ENCODE peak calls at places on chromosomes 7 and 10, in six cellular contexts. D is GM12891, C is K562, Q is H1, S is GM12878, A is HepG2. K is an unnamed sample.

GRCh38 chr7:8068892-8069686 is 100.5 kb downstream of the GLCCI1 start:
- DNase-seq in D (no peak), C (no peak), Q (peak), S (no peak), A (no peak), K (no peak)

GRCh38 chr10:73647211-73647874 is 6.1 kb upstream of the MYOZ1 start:
- DNase-seq in D (no peak), C (no peak), Q (peak), S (no peak), A (no peak), K (no peak)

GRCh38 chr7:20744913-20745587 is 41.6 kb downstream of the SP8 start:
- DNase-seq in D (no peak), C (peak), Q (no peak), S (no peak), A (no peak), K (no peak)

GRCh38 chr10:84213076-84213475 is 12.3 kb downstream of the LRIT2 start:
- DNase-seq in D (no peak), C (no peak), Q (no peak), S (no peak), A (no peak), K (no peak)

GRCh38 chr10:72260588-72261322 is 13.0 kb upstream of the DDIT4 start:
- DNase-seq in D (peak), C (peak), Q (peak), S (peak), A (peak), K (peak)

GRCh38 chr7:158442260-158442659 is 145.4 kb downstream of the PTPRN2 start:
- DNase-seq in D (no peak), C (peak), Q (no peak), S (no peak), A (peak), K (no peak)

GRCh38 chr7:137592232-137592896 is 248.8 kb upstream of the PTN start:
- DNase-seq in D (peak), C (peak), Q (peak), S (no peak), A (peak), K (no peak)

GRCh38 chr10:123139521-123140163 is 3.9 kb downstream of the HMX3 start:
- DNase-seq in D (no peak), C (peak), Q (peak), S (no peak), A (peak), K (no peak)

GRCh38 chr7:158829021-158829341 is 328 bp downstream of the ESYT2 start:
- DNase-seq in D (peak), C (no peak), Q (no peak), S (no peak), A (peak), K (peak)

GRCh38 chr10:43958964-43959363 is 310.3 kb upstream of the ZNF32 start:
- DNase-seq in D (no peak), C (no peak), Q (no peak), S (no peak), A (no peak), K (no peak)

GRCh38 chr10:132848306-132848705 is 62.4 kb upstream of the NKX6-2 start:
- DNase-seq in D (no peak), C (no peak), Q (no peak), S (no peak), A (no peak), K (no peak)

GRCh38 chr10:17210361-17210760 is 8.9 kb upstream of the TRDMT1 start:
- DNase-seq in D (no peak), C (no peak), Q (no peak), S (no peak), A (no peak), K (no peak)

GRCh38 chr7:29192284-29192683 is 2.3 kb upstream of the CHN2 start:
- DNase-seq in D (no peak), C (no peak), Q (no peak), S (no peak), A (no peak), K (no peak)

GRCh38 chr7:134730359-134730758 is 49.1 kb upstream of the CALD1 start:
- DNase-seq in D (no peak), C (no peak), Q (no peak), S (no peak), A (no peak), K (no peak)

GRCh38 chr10:91536101-91536500 is 96.8 kb downstream of the PPP1R3C start:
- DNase-seq in D (no peak), C (no peak), Q (no peak), S (no peak), A (no peak), K (no peak)

GRCh38 chr10:72688208-72688651 is 3.7 kb upstream of the MCU start:
- DNase-seq in D (no peak), C (peak), Q (no peak), S (no peak), A (peak), K (no peak)

GRCh38 chr10:80504897-80505465 is 32.7 kb upstream of the SH2D4B start:
- DNase-seq in D (no peak), C (no peak), Q (no peak), S (no peak), A (no peak), K (no peak)

GRCh38 chr10:93072225-93072712 is 1.4 kb upstream of the CYP26A1 start:
- DNase-seq in D (no peak), C (no peak), Q (no peak), S (no peak), A (no peak), K (no peak)

GRCh38 chr7:148304456-148304855 is 286.1 kb upstream of the C7orf33 start:
- DNase-seq in D (no peak), C (no peak), Q (peak), S (peak), A (no peak), K (no peak)

GRCh38 chr7:129298268-129298893 is 73.6 kb downstream of the AHCYL2 start:
- DNase-seq in D (peak), C (peak), Q (no peak), S (no peak), A (peak), K (peak)

GRCh38 chr10:129744134-129744895 is 219.8 kb downstream of the EBF3 start:
- DNase-seq in D (no peak), C (no peak), Q (peak), S (no peak), A (no peak), K (no peak)

GRCh38 chr10:55897436-55897835 is 463.6 kb downstream of the ZWINT start:
- DNase-seq in D (no peak), C (no peak), Q (no peak), S (no peak), A (no peak), K (no peak)

GRCh38 chr7:154569916-154570315 is 433.0 kb downstream of the PAXIP1 start:
- DNase-seq in D (no peak), C (no peak), Q (no peak), S (no peak), A (no peak), K (no peak)

GRCh38 chr10:3099291-3100092 is 32.1 kb downstream of the PFKP start:
- DNase-seq in D (no peak), C (no peak), Q (no peak), S (no peak), A (peak), K (no peak)

GRCh38 chr10:103501186-103501585 is 7.7 kb downstream of the NEURL1 start:
- DNase-seq in D (no peak), C (no peak), Q (no peak), S (no peak), A (no peak), K (no peak)

GRCh38 chr7:5207131-5207530 is 17.1 kb downstream of the WIPI2 start:
- DNase-seq in D (no peak), C (no peak), Q (no peak), S (no peak), A (no peak), K (no peak)

GRCh38 chr10:12212454-12212853 is 16.5 kb downstream of the CDC123 start:
- DNase-seq in D (no peak), C (no peak), Q (no peak), S (no peak), A (no peak), K (no peak)

GRCh38 chr10:123149568-123150228 is 1.8 kb downstream of the HMX2 start:
- DNase-seq in D (no peak), C (no peak), Q (peak), S (no peak), A (no peak), K (no peak)

GRCh38 chr7:33722383-33723096 is 182.8 kb upstream of the BMPER start:
- DNase-seq in D (no peak), C (no peak), Q (no peak), S (no peak), A (peak), K (no peak)

DNA sequence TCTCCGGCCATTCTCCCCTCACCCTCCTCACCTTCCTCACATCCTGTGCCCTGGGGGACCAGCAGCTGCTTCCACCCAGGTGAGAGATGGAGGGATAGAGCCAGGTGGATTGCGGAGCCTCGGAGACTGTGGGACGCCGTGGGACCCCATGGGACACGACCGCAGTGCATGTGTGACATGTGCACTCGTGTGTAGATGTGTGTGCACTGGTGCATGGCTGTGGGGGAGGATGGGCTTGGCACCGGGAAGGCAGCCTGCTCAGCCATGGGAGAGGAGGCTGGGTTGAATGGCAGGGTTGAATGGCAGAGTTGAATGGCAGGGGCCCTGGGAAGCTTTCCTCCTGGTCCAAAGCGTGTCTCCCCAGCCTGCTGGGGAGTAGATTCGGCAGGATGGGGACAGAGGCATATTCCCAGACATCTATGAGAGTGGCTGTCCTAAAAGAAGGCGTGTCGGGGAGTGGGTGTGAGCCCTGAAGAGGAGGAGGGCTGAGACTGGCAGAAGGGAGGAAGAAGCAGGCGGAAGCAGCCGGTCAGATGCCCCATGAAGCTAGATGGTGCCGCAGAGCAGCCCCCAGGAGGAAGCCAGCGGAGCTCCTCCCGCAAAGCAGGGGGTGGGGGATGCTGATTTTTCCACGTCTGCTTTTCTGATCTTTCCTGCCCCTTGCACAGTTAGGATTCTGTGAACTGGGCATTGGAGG is 815 bp downstream of the GIMAP8 start:
- DNase-seq in D (peak), C (no peak), Q (no peak), S (peak), A (no peak), K (no peak)
- TF ChIP-seq TAF1 in D (no peak), C (no peak), Q (no peak), S (peak), A (no peak), K (no peak)

GRCh38 chr7:139133335-139134139 is 24.0 kb upstream of the ZC3HAV1 start:
- DNase-seq in D (peak), C (peak), Q (peak), S (peak), A (peak), K (peak)
- TF ChIP-seq POLR2A in D (no peak), C (peak), Q (no peak), S (peak), A (peak), K (peak)

GRCh38 chr7:41047789-41048191 is 655.1 kb downstream of the INHBA start:
- DNase-seq in D (no peak), C (no peak), Q (peak), S (no peak), A (no peak), K (no peak)
- TF ChIP-seq TAF1 in D (no peak), C (no peak), Q (no peak), S (no peak), A (no peak), K (no peak)

DNA sequence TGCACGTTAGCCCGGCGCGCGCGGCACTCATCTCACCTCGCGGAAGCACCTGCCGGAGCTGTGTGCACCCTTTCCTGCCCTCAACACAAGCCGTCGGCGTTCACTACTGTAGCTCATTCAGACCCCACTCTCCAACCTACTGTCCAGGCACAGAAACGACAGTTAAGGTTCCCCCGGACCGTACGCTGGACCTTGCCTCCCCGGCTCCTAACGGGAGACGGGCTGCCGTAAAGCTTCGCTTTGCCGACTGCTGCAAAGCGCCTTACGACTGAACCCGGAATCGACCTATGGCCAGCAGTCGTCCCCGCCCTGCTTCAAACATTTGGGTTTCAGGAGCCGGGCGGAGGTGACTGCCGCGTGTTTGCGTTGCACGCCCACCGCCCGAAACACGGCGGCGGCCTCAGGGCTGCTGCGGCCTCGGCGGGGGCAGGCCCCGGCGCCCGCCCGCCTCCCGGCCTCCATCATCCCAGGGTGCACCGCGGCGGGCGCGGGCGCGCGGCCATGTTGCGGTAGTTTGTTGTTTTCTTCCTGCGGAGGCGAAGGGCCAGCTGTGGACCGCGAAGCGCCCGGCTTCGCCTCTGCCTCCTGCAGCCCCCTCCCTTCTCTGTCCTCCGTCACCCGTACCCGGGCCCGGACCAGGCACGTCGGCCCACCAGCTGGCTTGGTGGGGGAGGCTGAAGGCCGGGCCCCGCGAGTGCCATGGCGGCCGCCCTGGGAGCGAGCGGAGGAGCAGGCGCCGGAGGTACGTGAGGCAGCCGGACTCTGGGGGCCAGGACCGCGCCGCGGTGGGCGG is at the start of gene RBM33:
- DNase-seq in D (peak), C (peak), Q (peak), S (peak), A (peak), K (peak)
- TF ChIP-seq POLR2A in D (peak), C (peak), Q (peak), S (peak), A (peak), K (peak)

DNA sequence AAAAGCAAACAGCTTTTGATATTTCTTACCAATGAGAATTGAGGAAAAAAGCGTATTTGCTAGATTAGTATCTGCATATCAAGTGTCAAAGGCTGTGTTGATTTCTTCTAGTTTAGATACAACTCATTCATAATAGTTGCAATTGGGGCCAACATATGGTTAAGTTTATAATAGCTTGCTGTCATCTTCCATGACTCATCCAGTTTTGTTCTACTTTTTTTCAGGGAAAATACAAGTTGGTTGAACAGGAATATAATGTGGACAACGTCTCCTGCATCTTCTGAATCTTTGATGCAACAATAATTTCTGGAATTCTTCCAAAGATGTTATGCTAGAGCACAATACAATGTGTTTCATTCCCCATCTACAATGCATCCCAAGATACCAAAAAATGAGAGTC is 182.0 kb downstream of the THSD7A start:
- DNase-seq in D (no peak), C (no peak), Q (no peak), S (no peak), A (no peak), K (no peak)
- TF ChIP-seq TAF1 in D (no peak), C (no peak), Q (no peak), S (no peak), A (no peak), K (no peak)

GRCh38 chr7:100888988-100889760 is at the start of gene UFSP1:
- DNase-seq in D (no peak), C (peak), Q (peak), S (no peak), A (no peak), K (peak)
- TF ChIP-seq POLR2A in D (peak), C (peak), Q (peak), S (peak), A (no peak), K (peak)

GRCh38 chr10:124679401-124679800 is 64.8 kb downstream of the FAM53B start:
- DNase-seq in D (no peak), C (no peak), Q (no peak), S (no peak), A (no peak), K (no peak)
- TF ChIP-seq TAF1 in D (no peak), C (no peak), Q (no peak), S (no peak), A (no peak), K (no peak)

GRCh38 chr7:977326-978048 is 2.1 kb upstream of the COX19 start:
- DNase-seq in D (no peak), C (no peak), Q (no peak), S (peak), A (peak), K (no peak)
- TF ChIP-seq POLR2A in D (no peak), C (no peak), Q (no peak), S (no peak), A (no peak), K (no peak)

GRCh38 chr10:127314797-127315196 is 118.4 kb upstream of the INSYN2A start:
- DNase-seq in D (no peak), C (no peak), Q (no peak), S (no peak), A (no peak), K (no peak)
- TF ChIP-seq TAF1 in D (no peak), C (no peak), Q (no peak), S (no peak), A (no peak), K (no peak)

GRCh38 chr7:66668112-66668511 is 39.4 kb downstream of the KCTD7 start:
- DNase-seq in D (no peak), C (no peak), Q (no peak), S (no peak), A (no peak), K (no peak)

GRCh38 chr7:66668677-66669076 is 40.0 kb downstream of the KCTD7 start:
- DNase-seq in D (no peak), C (no peak), Q (no peak), S (no peak), A (no peak), K (no peak)

GRCh38 chr7:66669088-66669487 is 40.4 kb downstream of the KCTD7 start:
- DNase-seq in D (no peak), C (no peak), Q (no peak), S (no peak), A (peak), K (no peak)

GRCh38 chr7:66667023-66667728 is 38.5 kb downstream of the KCTD7 start:
- DNase-seq in D (no peak), C (no peak), Q (no peak), S (no peak), A (no peak), K (no peak)

GRCh38 chr7:66671034-66671433 is 42.4 kb downstream of the KCTD7 start:
- DNase-seq in D (no peak), C (no peak), Q (no peak), S (no peak), A (no peak), K (no peak)
- TF ChIP-seq POLR2A in D (no peak), C (no peak), Q (no peak), S (no peak), A (no peak), K (no peak)